ENCODE peak calls at places on chromosomes 5 and 9, in eight cellular contexts. W is HL-60, P is foreskin fibroblast, U is pancreas, S is BE2C, Z is cardiac muscle cell, Y is GM12865, R is A549. L is an unnamed sample.
A peak's percentile ranks its signal among the peaks of the same experiment; 100 is the strongest.

GRCh38 chr9:98303556-98304125 is 48.2 kb upstream of the TBC1D2 start:
- DNase-seq in S (no peak), R (no peak), Y (no peak), P (no peak), Z (no peak), W (no peak), U (no peak), L (no peak)

GRCh38 chr5:181138258-181138657 is 7.3 kb upstream of the OR2V1 start:
- DNase-seq in S (no peak), U (no peak), R (no peak), W (no peak), P (peak; percentile 25), Y (no peak), Z (no peak), L (no peak)

GRCh38 chr9:14906000-14906399 is 4.2 kb downstream of the FREM1 start:
- DNase-seq in W (no peak), Y (no peak), S (no peak), P (no peak), U (no peak), Z (no peak), R (no peak), L (no peak)

GRCh38 chr5:147483197-147483790 is 26.6 kb downstream of the DPYSL3 start:
- DNase-seq in W (no peak), Y (no peak), S (peak; percentile 39), U (no peak), R (no peak), P (no peak), Z (no peak), L (no peak)

GRCh38 chr5:61450170-61450815 is 118.2 kb downstream of the ZSWIM6 start:
- DNase-seq in P (peak; percentile 88), Z (no peak), W (no peak), S (no peak), U (no peak), Y (no peak), R (peak; percentile 35), L (peak; percentile 88)

GRCh38 chr5:117207088-117207668 is 632.6 kb upstream of the SEMA6A start:
- DNase-seq in Z (no peak), P (no peak), R (no peak), S (no peak), U (no peak), Y (no peak), W (no peak), L (no peak)

GRCh38 chr9:68501159-68501506 is 39.5 kb downstream of the TMEM252 start:
- DNase-seq in U (no peak), Z (no peak), W (no peak), S (no peak), R (no peak), P (no peak), Y (no peak), L (no peak)

GRCh38 chr9:33447404-33448158 is at the start of gene AQP3:
- DNase-seq in W (no peak), S (peak; percentile 85), Y (peak; percentile 50), P (peak; percentile 70), Z (peak; percentile 83), R (peak; percentile 80), U (peak; percentile 92), L (peak; percentile 29)

GRCh38 chr9:22457448-22457847 is 10.8 kb downstream of the DMRTA1 start:
- DNase-seq in S (no peak), W (no peak), Y (no peak), U (no peak), Z (no peak), R (no peak), P (no peak), L (no peak)

GRCh38 chr5:76867827-76868693 is 18.2 kb downstream of the S100Z start:
- DNase-seq in U (peak; percentile 67), W (no peak), Z (peak; percentile 86), R (peak; percentile 55), Y (peak; percentile 76), P (peak; percentile 86), S (peak; percentile 56), L (peak; percentile 84)

GRCh38 chr9:2261421-2262103 is 246.4 kb downstream of the SMARCA2 start:
- DNase-seq in Z (no peak), S (no peak), P (peak; percentile 6), U (no peak), R (no peak), Y (no peak), W (no peak), L (no peak)

GRCh38 chr9:73073337-73074175 is 78.1 kb upstream of the ANXA1 start:
- DNase-seq in Y (no peak), W (no peak), R (no peak), Z (no peak), P (peak; percentile 70), S (no peak), U (no peak), L (peak; percentile 16)

GRCh38 chr5:155103164-155103563 is 89.6 kb downstream of the KIF4B start:
- DNase-seq in Y (no peak), W (no peak), R (no peak), S (peak; percentile 39), U (no peak), P (peak; percentile 33), Z (no peak), L (no peak)

GRCh38 chr9:98774746-98775145 is 21.6 kb downstream of the ANKS6 start:
- DNase-seq in P (peak; percentile 43), S (no peak), Z (no peak), R (peak; percentile 58), Y (no peak), U (no peak), W (peak; percentile 25), L (no peak)

GRCh38 chr9:5909999-5910398 is 19.3 kb downstream of the MLANA start:
- DNase-seq in R (no peak), S (no peak), U (no peak), W (no peak), Y (no peak), P (peak; percentile 30), Z (no peak), L (peak; percentile 19)

GRCh38 chr5:174625591-174626365 is 98.6 kb upstream of the MSX2 start:
- DNase-seq in Z (peak; percentile 21), W (no peak), S (no peak), P (no peak), U (no peak), Y (no peak), R (no peak), L (no peak)

GRCh38 chr5:141182248-141182647 is at the start of gene PCDHB16:
- DNase-seq in W (no peak), R (no peak), Z (peak; percentile 30), P (peak; percentile 11), Y (peak; percentile 2), S (peak; percentile 88), U (no peak), L (no peak)

GRCh38 chr9:6788175-6789016 is 30.6 kb downstream of the KDM4C start:
- DNase-seq in R (peak; percentile 84), Z (no peak), Y (no peak), P (peak; percentile 71), U (no peak), W (no peak), S (no peak), L (peak; percentile 58)

GRCh38 chr9:110180386-110180712 is 27.6 kb downstream of the C9orf152 start:
- DNase-seq in Y (no peak), Z (no peak), R (no peak), S (no peak), W (no peak), U (no peak), P (no peak), L (no peak)

GRCh38 chr5:79107020-79107796 is 4.4 kb upstream of the BHMT start:
- DNase-seq in Z (no peak), W (no peak), R (no peak), U (no peak), Y (no peak), S (no peak), P (peak; percentile 62), L (no peak)

GRCh38 chr9:70100362-70100761 is 56.7 kb downstream of the MAMDC2 start:
- DNase-seq in U (no peak), R (no peak), Z (no peak), S (no peak), P (peak; percentile 62), Y (no peak), W (no peak), L (no peak)

GRCh38 chr5:133830911-133831310 is 137.5 kb downstream of the C5orf15 start:
- DNase-seq in U (no peak), S (no peak), W (no peak), P (no peak), Z (no peak), Y (peak; percentile 16), R (no peak), L (no peak)

DNA sequence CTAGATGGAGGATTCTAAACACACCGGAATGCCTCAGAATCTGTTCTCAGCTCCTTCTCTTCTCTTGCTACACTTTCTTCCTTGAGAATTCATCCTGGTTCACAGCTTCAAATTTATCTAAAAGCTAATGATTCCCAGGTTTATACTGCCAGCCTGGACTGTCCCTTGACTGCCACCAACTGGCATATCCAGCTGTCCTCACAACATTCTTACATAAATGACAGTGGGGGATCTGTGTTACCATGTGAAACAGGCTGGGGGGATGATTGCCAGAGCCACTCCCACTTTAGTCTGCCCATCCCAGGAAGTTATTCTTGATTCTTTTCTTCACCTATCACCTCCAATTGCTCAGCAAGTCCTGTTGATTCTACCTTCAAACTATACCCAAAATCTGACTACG is 27.2 kb upstream of the ZFR start:
- DNase-seq in S (no peak), Z (no peak), P (no peak), R (no peak), U (no peak), Y (no peak), W (no peak), L (no peak)
- TF ChIP-seq CTCF in S (peak; percentile 36), Z (no peak), P (no peak), R (no peak), U (no peak), Y (no peak), W (no peak), L (no peak)

DNA sequence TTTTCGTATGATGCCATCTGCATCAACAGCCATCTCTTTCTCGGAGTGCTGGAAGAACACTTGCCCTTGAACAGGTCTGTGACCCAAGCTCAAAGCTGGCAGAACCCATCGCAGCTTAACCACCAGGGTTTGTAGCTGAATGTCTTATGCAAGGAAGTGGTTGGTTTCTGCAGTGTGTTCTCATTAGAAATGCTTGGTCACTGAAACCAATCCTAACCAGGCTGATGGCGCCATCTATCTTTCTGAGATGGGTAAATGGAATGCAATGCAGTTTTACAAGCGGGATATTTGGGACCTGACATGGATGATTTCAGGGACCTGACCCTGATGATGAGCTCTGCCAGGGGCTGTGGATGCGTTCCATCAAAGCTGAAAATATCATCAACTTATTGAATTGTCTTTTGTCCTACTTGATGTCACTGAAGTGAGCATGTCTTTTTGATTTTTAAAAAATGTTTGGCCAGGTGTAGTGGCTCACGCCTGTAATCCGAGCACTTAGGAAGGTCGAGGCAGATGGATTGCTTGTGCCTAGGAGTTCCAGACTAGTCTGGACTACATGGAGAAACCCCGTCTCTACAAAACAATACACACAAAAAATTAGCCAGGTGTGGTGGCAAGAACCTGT is 28.7 kb downstream of the DMRT3 start:
- DNase-seq in U (no peak), P (peak; percentile 64), Y (peak; percentile 83), S (no peak), Z (peak; percentile 77), R (peak; percentile 25), W (peak; percentile 63), L (peak; percentile 43)
- TF ChIP-seq CTCF in U (no peak), P (peak; percentile 56), Y (peak; percentile 64), S (peak; percentile 47), Z (peak; percentile 67), R (peak; percentile 54), W (peak; percentile 38), L (peak; percentile 65)

GRCh38 chr5:58828145-58828544 is 245.3 kb downstream of the RAB3C start:
- DNase-seq in S (no peak), U (no peak), R (no peak), W (no peak), P (no peak), Y (no peak), Z (no peak), L (no peak)
- TF ChIP-seq CTCF in S (no peak), U (no peak), R (no peak), W (no peak), P (no peak), Y (no peak), Z (no peak), L (no peak)

GRCh38 chr5:151758430-151759241 is at the start of gene ATOX1:
- DNase-seq in P (peak; percentile 98), W (peak; percentile 71), R (peak; percentile 96), S (peak; percentile 96), U (peak; percentile 97), Z (peak; percentile 97), Y (peak; percentile 94), L (peak; percentile 89)
- TF ChIP-seq CTCF in P (no peak), W (no peak), R (no peak), S (no peak), U (no peak), Z (no peak), Y (no peak), L (no peak)